ENCODE peak calls at places on chromosomes 16 and 17, in four cellular contexts. R is endodermal cell; K is uterus; Y is CD8-positive, alpha-beta T cell. A is an unnamed sample.

GRCh38 chr17:73390221-73390620 is 78.4 kb upstream of the CDC42EP4 start:
- DNase-seq in R (peak; percentile 41), K (no peak), Y (no peak), A (no peak)

GRCh38 chr16:83439412-83439811 is 368.4 kb upstream of the HSBP1 start:
- DNase-seq in R (no peak), K (no peak), Y (no peak), A (no peak)

GRCh38 chr17:76458580-76459490 is 5.9 kb upstream of the UBE2O start:
- DNase-seq in R (peak; percentile 96), K (no peak), Y (no peak), A (no peak)

GRCh38 chr16:47978491-47979490 is 177.0 kb downstream of the ABCC12 start:
- DNase-seq in R (no peak), K (no peak), Y (no peak), A (no peak)

GRCh38 chr17:7281953-7282751 is 634 bp downstream of the SLC2A4 start:
- DNase-seq in R (peak; percentile 82), K (peak; percentile 40), Y (no peak), A (no peak)

GRCh38 chr17:45019177-45019711 is 32.2 kb downstream of the DCAKD start:
- DNase-seq in R (peak; percentile 74), K (no peak), Y (peak; percentile 22), A (no peak)

GRCh38 chr17:10790491-10791401 is 13.2 kb downstream of the TMEM238L start:
- DNase-seq in R (no peak), K (no peak), Y (no peak), A (no peak)

GRCh38 chr16:67967956-67968439 is 439 bp downstream of the SLC12A4 start:
- DNase-seq in R (peak; percentile 67), K (no peak), Y (peak; percentile 12), A (no peak)

GRCh38 chr16:87392823-87393679 is 915 bp downstream of the MAP1LC3B start:
- DNase-seq in R (peak; percentile 81), K (peak; percentile 46), Y (no peak), A (no peak)

GRCh38 chr17:6507535-6507934 is 48.8 kb downstream of the PITPNM3 start:
- DNase-seq in R (peak; percentile 21), K (peak; percentile 51), Y (no peak), A (no peak)

GRCh38 chr16:1632638-1632970 is 20.4 kb downstream of the CRAMP1 start:
- DNase-seq in R (no peak), K (no peak), Y (no peak), A (no peak)

GRCh38 chr17:412211-413015 is 59.8 kb upstream of the RPH3AL start:
- DNase-seq in R (peak; percentile 80), K (peak; percentile 62), Y (peak; percentile 49), A (no peak)

GRCh38 chr16:29983420-29984136 is 9.9 kb downstream of the TAOK2 start:
- DNase-seq in R (no peak), K (no peak), Y (no peak), A (no peak)

GRCh38 chr16:77961811-77962210 is 60.5 kb upstream of the CLEC3A start:
- DNase-seq in R (no peak), K (no peak), Y (no peak), A (no peak)

GRCh38 chr17:27565874-27566672 is 64.9 kb upstream of the LGALS9 start:
- DNase-seq in R (no peak), K (no peak), Y (no peak), A (no peak)

GRCh38 chr16:30112197-30113030 is 923 bp downstream of the GDPD3 start:
- DNase-seq in R (peak; percentile 94), K (peak; percentile 61), Y (peak; percentile 36), A (peak; percentile 48)

GRCh38 chr17:7445011-7445927 is at the start of gene CHRNB1:
- DNase-seq in R (peak; percentile 98), K (peak; percentile 60), Y (no peak), A (no peak)

GRCh38 chr17:57102122-57102521 is 17.1 kb downstream of the AKAP1 start:
- DNase-seq in R (no peak), K (no peak), Y (no peak), A (no peak)

GRCh38 chr17:15999974-16000827 is 577 bp downstream of the TTC19 start:
- DNase-seq in R (no peak), K (peak; percentile 38), Y (no peak), A (no peak)

GRCh38 chr17:57419940-57420522 is 163.7 kb downstream of the MSI2 start:
- DNase-seq in R (no peak), K (no peak), Y (no peak), A (no peak)

GRCh38 chr17:42274812-42275526 is 1.2 kb downstream of the STAT5B start:
- DNase-seq in R (no peak), K (no peak), Y (no peak), A (no peak)

GRCh38 chr17:42276609-42277341 is 584 bp upstream of the STAT5B start:
- DNase-seq in R (peak; percentile 88), K (peak; percentile 85), Y (peak; percentile 16), A (no peak)

GRCh38 chr17:42277342-42277712 is 1.1 kb upstream of the STAT5B start:
- DNase-seq in R (no peak), K (no peak), Y (no peak), A (no peak)

GRCh38 chr17:42275527-42276358 is 448 bp downstream of the STAT5B start:
- DNase-seq in R (peak; percentile 77), K (peak; percentile 59), Y (peak; percentile 16), A (no peak)

DNA sequence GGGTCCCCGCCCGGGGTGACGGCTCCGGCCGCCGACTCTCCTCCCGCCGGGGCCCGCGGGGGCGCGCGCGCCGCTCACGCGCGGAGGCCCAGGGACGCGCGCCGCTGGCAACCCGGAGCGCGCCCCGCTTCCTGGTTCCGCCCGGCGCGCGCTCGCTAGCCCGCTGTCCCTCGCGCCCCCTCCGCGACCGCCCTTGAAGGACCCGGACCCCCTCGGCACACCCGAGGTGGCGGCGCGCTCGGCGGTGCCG is at the start of gene STAT5B:
- DNase-seq in R (no peak), K (peak; percentile 54), Y (peak; percentile 60), A (no peak)
- H3K4me3 ChIP-seq in R (peak within 1 kb of the TSS; percentile 92), K (peak within 1 kb of the TSS; percentile 77), Y (peak within 1 kb of the TSS; percentile 84), A (peak within 1 kb of the TSS; percentile 78)

DNA sequence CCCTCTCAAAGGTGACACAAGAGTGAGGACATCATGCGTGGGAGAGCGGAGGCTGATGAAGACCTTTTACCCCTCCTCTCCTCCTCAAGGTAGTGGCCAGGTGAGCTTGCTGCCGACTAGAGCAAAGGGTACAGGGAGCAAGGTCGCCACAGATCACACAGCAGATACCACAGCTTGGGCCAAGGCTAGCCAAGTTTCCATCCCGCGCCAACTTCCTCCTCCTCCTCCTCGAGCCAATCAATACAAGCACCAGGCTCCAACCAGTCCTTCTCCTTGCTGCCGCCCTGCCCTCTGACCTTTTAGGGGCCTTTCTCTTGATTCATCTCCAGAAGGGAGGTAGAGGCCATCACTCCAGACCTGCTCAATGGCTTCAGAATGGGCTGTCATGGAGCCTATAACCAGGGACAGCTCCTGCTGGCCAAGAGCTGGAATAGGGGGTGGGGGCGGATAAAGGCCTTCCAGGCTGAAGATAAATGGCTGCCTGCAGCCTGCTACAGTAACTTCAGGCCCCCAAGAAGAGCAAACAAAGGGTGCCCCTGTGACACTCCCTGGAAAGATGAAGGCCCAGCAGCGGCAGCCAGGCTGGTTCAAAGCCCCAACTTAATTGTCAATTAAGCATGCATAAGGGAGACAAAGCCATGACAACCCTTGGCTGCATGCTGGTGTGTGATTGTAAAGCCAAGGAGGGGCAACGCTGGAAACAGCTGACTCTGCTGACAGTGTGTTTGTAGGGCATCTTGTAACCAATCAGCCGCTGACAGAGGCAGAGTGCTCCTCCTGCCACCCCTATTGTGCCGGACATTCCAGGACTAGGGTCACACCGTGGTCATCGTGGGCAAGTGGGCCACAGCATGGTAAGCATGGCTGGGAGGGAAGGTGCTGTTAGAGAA is 17.7 kb downstream of the HNF1B start:
- DNase-seq in R (no peak), K (no peak), Y (no peak), A (no peak)
- H3K4me3 ChIP-seq in R (no peak overlapping the region), K (no peak overlapping the region), Y (no peak overlapping the region), A (no peak overlapping the region)

GRCh38 chr17:29179232-29180036 is 764 bp downstream of the MYO18A start:
- DNase-seq in R (peak; percentile 98), K (peak; percentile 43), Y (no peak), A (no peak)
- H3K4me3 ChIP-seq in R (peak overlapping the region; percentile 84), K (peak overlapping the region; percentile 53), Y (no peak overlapping the region), A (peak overlapping the region; percentile 50)

DNA sequence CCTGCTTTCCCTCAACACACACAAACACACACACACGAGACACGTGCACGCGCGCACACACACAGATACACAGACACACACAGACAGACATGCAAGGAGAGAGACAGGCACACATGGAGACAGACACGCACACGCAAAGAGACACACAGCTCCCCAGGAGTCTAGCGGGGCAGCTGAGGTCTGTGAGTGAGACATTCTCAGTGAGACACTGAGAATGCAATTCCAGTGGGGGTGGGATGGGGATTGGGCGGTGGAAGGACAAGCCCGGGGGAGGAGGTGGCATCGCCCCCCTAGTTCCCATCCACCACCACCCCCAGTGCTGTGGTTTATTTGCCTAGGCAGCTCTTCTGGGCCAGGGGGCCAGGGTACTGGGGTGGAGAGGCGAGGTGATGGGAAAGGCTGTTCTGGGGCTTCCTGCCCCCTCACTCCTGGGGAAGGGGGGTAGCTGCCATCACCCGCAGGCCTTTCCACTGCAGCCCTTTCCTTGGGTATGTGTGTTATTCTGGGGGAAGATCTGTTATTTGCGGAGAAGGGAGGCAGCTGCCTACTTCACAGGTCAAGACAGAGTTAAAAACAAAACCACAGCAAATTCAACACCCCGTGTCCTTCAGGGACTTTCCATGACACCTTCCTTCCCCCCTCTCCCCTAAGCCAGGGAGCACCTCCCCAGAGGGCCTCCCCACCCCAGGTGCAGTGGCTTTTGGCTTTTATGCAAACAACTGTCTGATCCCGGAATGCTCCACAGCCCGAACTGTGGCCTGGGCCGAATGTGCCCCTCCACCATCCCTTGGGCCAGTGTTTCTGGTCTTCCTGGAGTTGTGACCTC is 18.0 kb downstream of the GRB7 start:
- DNase-seq in R (peak; percentile 64), K (no peak), Y (peak; percentile 25), A (peak; percentile 81)
- H3K4me3 ChIP-seq in R (no peak overlapping the region), K (no peak overlapping the region), Y (peak overlapping the region; percentile 75), A (peak overlapping the region; percentile 58)

GRCh38 chr16:85843471-85844168 is 44.1 kb downstream of the COX4I1 start:
- DNase-seq in R (no peak), K (no peak), Y (no peak), A (no peak)

GRCh38 chr16:85844169-85844481 is 44.6 kb downstream of the COX4I1 start:
- DNase-seq in R (no peak), K (no peak), Y (no peak), A (no peak)

GRCh38 chr16:85842848-85843247 is 43.4 kb downstream of the COX4I1 start:
- DNase-seq in R (no peak), K (no peak), Y (no peak), A (no peak)

GRCh38 chr16:85840801-85841200 is 41.3 kb downstream of the COX4I1 start:
- DNase-seq in R (no peak), K (no peak), Y (no peak), A (no peak)

GRCh38 chr16:85842435-85842834 is 42.9 kb downstream of the COX4I1 start:
- DNase-seq in R (no peak), K (no peak), Y (no peak), A (no peak)
- H3K4me3 ChIP-seq in R (no peak overlapping the region), K (no peak overlapping the region), Y (no peak overlapping the region), A (no peak overlapping the region)

A was measured in GM12864.